ENCODE peak calls at places on chromosomes 11 and 22, in eight cellular contexts. S is pancreas; J is OCI-LY7; M is right atrium auricular region; O is IMR-90; Z is tibial nerve; L is transverse colon; I is CD4-positive, alpha-beta T cell. W is an unnamed sample.

GRCh38 chr22:31345331-31346254 is 553 bp downstream of the PATZ1 start:
- DNase-seq in O (peak; percentile 83), J (peak; percentile 96), S (peak; percentile 78), I (peak; percentile 92), M (peak; percentile 83), Z (peak; percentile 71), L (peak; percentile 88), W (peak; percentile 55)

GRCh38 chr11:23310276-23310675 is 450.0 kb upstream of the CCDC179 start:
- DNase-seq in I (no peak), Z (no peak), L (no peak), M (no peak), J (no peak), O (peak; percentile 63), S (no peak), W (no peak)

GRCh38 chr11:79062814-79063762 is 377.7 kb downstream of the TENM4 start:
- DNase-seq in M (no peak), S (peak; percentile 34), J (no peak), I (no peak), Z (no peak), O (peak; percentile 41), L (no peak), W (no peak)

GRCh38 chr22:30591191-30591587 is 521 bp downstream of the PES1 start:
- DNase-seq in S (no peak), I (no peak), Z (no peak), L (no peak), M (no peak), O (peak; percentile 56), J (no peak), W (no peak)

GRCh38 chr22:39230261-39231196 is 14.3 kb downstream of the PDGFB start:
- DNase-seq in I (no peak), O (no peak), S (no peak), Z (no peak), L (no peak), M (no peak), J (no peak), W (no peak)

GRCh38 chr11:71458146-71459070 is 5.4 kb downstream of the NADSYN1 start:
- DNase-seq in J (no peak), I (no peak), L (no peak), O (no peak), S (no peak), M (no peak), Z (no peak), W (no peak)

GRCh38 chr11:69691449-69691848 is 12.4 kb downstream of the FGF19 start:
- DNase-seq in J (no peak), I (no peak), Z (no peak), S (no peak), O (peak; percentile 53), L (no peak), M (no peak), W (no peak)

GRCh38 chr22:31496735-31497146 is 405 bp downstream of the SFI1 start:
- DNase-seq in Z (no peak), L (peak; percentile 52), J (peak; percentile 62), S (no peak), M (no peak), O (no peak), I (peak; percentile 41), W (no peak)

GRCh38 chr11:22472306-22472705 is 134.1 kb downstream of the SLC17A6 start:
- DNase-seq in J (no peak), I (no peak), O (peak; percentile 9), M (no peak), S (no peak), L (no peak), Z (no peak), W (no peak)

GRCh38 chr11:65576232-65576866 is 496 bp downstream of the EHBP1L1 start:
- DNase-seq in Z (no peak), L (no peak), M (no peak), I (no peak), O (no peak), S (peak; percentile 45), J (no peak), W (no peak)

GRCh38 chr11:65573391-65574146 is 1.2 kb downstream of the FAM89B start:
- DNase-seq in J (peak; percentile 48), L (peak; percentile 49), I (no peak), M (no peak), S (peak; percentile 56), O (no peak), Z (no peak), W (no peak)

GRCh38 chr11:65575568-65576231 is at the start of gene EHBP1L1:
- DNase-seq in L (peak; percentile 89), S (peak; percentile 67), J (peak; percentile 83), O (peak; percentile 28), I (peak; percentile 70), Z (no peak), M (no peak), W (no peak)

GRCh38 chr11:65574147-65574962 is 1.5 kb upstream of the EHBP1L1 start:
- DNase-seq in M (peak; percentile 95), I (peak; percentile 81), O (peak; percentile 95), L (peak; percentile 90), Z (peak; percentile 76), S (peak; percentile 86), J (peak; percentile 93), W (peak; percentile 70)

GRCh38 chr11:65574963-65575567 is 788 bp upstream of the EHBP1L1 start:
- DNase-seq in O (no peak), J (peak; percentile 57), Z (no peak), I (no peak), L (peak; percentile 75), S (peak; percentile 75), M (no peak), W (no peak)
- H3K27ac ChIP-seq in O (peak overlapping the region; percentile 75), J (peak overlapping the region; percentile 84), Z (peak overlapping the region; percentile 75), I (peak overlapping the region; percentile 99), L (peak overlapping the region; percentile 96), S (peak overlapping the region; percentile 74), M (peak overlapping the region; percentile 97), W (peak overlapping the region; percentile 99)

GRCh38 chr22:48241658-48242057 is 1479.2 kb downstream of the TBC1D22A start:
- DNase-seq in M (peak; percentile 54), J (no peak), I (no peak), Z (no peak), S (no peak), O (no peak), L (no peak), W (no peak)

GRCh38 chr22:48238966-48239365 is 1476.5 kb downstream of the TBC1D22A start:
- DNase-seq in Z (no peak), I (no peak), J (no peak), L (no peak), S (no peak), O (no peak), M (peak; percentile 44), W (no peak)

GRCh38 chr22:48239461-48240164 is 1477.2 kb downstream of the TBC1D22A start:
- DNase-seq in M (peak; percentile 42), L (no peak), J (no peak), Z (no peak), O (no peak), S (no peak), I (no peak), W (no peak)

GRCh38 chr22:48240935-48241230 is 1478.4 kb downstream of the TBC1D22A start:
- DNase-seq in I (no peak), S (no peak), L (no peak), O (no peak), M (peak; percentile 44), Z (no peak), J (no peak), W (no peak)

DNA sequence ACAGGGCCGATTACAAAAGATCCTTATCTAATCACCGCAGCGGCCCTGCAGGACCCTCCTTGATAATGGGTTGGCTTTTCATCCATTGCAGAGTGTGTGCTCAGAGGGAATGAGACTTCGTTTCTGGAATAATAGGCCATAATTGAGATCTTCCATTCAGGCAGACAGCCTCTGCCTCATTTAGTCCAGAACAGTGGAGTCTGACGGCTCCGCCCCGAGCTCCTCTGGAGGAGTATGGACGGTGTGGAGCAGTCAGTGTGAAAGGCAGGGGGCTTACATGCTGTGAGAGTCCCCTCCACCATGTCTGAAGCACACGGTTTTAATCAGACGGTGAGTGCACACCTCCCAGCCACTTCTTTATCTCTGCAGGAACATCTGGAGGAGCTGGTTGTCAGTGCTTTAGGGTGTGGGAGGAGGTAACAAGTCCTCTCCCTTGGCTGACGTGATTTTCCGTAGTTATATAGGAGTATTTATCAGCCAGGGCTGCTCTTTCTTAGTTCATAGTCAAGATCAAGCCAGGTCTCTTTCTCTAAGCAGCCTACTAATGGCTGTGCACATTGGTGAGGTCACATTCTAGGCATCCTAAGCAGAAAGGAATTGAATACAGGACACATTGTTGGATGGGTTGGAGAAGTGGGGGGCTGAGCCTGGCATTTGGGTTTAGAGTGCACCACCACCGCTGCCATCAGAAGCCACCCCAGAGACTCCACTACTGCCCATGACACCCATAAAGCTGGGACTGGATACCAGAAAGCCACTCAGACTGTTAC is 1477.9 kb downstream of the TBC1D22A start:
- DNase-seq in O (no peak), J (no peak), S (no peak), L (no peak), I (no peak), M (peak; percentile 32), Z (no peak), W (no peak)
- H3K9me3 ChIP-seq in O (peaks cover 68% of the 10 kb centered on the region), J (no peaks in the 10 kb centered on the region), S (no peaks in the 10 kb centered on the region), L (no peaks in the 10 kb centered on the region), I (no peaks in the 10 kb centered on the region), M (no peaks in the 10 kb centered on the region), Z (no peaks in the 10 kb centered on the region), W (no peaks in the 10 kb centered on the region)

DNA sequence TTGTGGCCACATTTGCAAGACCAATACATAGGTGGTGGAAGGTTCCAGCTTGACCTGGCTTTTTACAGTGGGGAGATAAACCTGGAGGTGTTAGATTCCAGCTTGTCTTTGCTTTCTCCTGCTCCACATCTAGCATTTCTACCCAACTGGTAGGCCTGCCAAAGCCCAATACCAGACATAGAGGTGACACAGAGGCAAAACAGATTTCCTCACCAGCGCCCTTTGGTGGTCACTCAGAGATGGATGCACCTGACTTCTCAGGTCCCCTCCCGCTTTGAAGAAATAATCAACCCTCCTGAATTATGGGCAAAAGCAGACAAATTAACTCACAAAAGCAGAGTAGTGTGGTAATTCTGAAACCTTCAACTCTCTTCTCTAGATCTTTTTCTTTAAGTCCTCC is 1356.2 kb downstream of the FAM181B start:
- DNase-seq in J (no peak), M (no peak), Z (no peak), O (no peak), I (no peak), L (no peak), S (no peak), W (no peak)
- TF ChIP-seq CTCF in J (no peak), M (no peak), Z (no peak), O (no peak), I (no peak), L (no peak), S (no peak), W (no peak)

DNA sequence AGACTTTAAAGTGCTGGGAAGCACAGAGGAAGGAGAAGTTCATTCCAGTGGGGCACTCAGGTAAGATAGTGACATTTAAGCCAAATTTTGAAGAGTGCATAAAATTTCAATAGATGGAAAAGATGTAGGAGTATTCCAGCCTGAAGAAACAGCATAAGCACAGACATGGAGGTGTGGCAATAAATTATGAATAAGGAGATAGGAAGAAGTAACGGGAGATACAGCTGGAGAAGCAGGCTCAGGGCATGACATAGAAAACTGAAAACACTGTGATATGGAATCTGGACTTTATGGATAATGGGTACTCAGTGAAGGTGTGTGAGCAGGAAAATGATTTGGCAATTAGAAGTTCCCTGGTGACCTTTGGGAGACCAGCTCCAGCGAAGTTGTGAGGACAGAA is 33.3 kb downstream of the P4HA3 start:
- DNase-seq in O (no peak), L (no peak), S (no peak), M (no peak), J (no peak), Z (no peak), I (no peak), W (no peak)
- H3K27ac ChIP-seq in O (peak overlapping the region; percentile 99), L (peak overlapping the region; percentile 64), S (no peak overlapping the region), M (no peak overlapping the region), J (no peak overlapping the region), Z (no peak overlapping the region), I (no peak overlapping the region), W (no peak overlapping the region)

GRCh38 chr22:42101186-42101585 is 10.6 kb upstream of the NDUFA6 start:
- DNase-seq in J (no peak), O (no peak), S (no peak), L (no peak), M (no peak), I (no peak), Z (no peak), W (no peak)
- H3K9me3 ChIP-seq in J (peaks cover 39% of the 10 kb centered on the region), O (peaks cover 20% of the 10 kb centered on the region), S (no peaks in the 10 kb centered on the region), L (peaks cover 45% of the 10 kb centered on the region), M (peaks cover 49% of the 10 kb centered on the region), I (peaks cover 32% of the 10 kb centered on the region), Z (no peaks in the 10 kb centered on the region), W (peaks cover 40% of the 10 kb centered on the region)